ENCODE peak calls at places on chromosomes 12 and 14, in eight cellular contexts. One of them, this sample, is unnamed.

GRCh38 chr12:65305346-65305950 is 27.0 kb downstream of the MSRB3 start:
- DNase-seq in adrenal gland: no peak
- DNase-seq in CD4-positive, alpha-beta T cell: no peak
- DNase-seq in body of pancreas: no peak
- DNase-seq in AG04449: no peak
- DNase-seq in IMR-90: peak
- DNase-seq in fibroblast of lung: no peak
- DNase-seq in dorsolateral prefrontal cortex: no peak
- DNase-seq in this sample: no peak

GRCh38 chr14:73762375-73762822 is 48.2 kb upstream of the PNMA1 start:
- DNase-seq in dorsolateral prefrontal cortex: no peak
- DNase-seq in CD4-positive, alpha-beta T cell: no peak
- DNase-seq in fibroblast of lung: no peak
- DNase-seq in AG04449: no peak
- DNase-seq in IMR-90: no peak
- DNase-seq in adrenal gland: no peak
- DNase-seq in body of pancreas: no peak
- DNase-seq in this sample: peak

GRCh38 chr14:23577710-23578392 is 739 bp downstream of the JPH4 start:
- DNase-seq in body of pancreas: no peak
- DNase-seq in CD4-positive, alpha-beta T cell: no peak
- DNase-seq in adrenal gland: no peak
- DNase-seq in fibroblast of lung: no peak
- DNase-seq in dorsolateral prefrontal cortex: no peak
- DNase-seq in AG04449: no peak
- DNase-seq in IMR-90: no peak
- DNase-seq in this sample: peak

GRCh38 chr12:106386836-106387555 is 29.4 kb downstream of the POLR3B start:
- DNase-seq in fibroblast of lung: peak
- DNase-seq in AG04449: peak
- DNase-seq in dorsolateral prefrontal cortex: no peak
- DNase-seq in CD4-positive, alpha-beta T cell: no peak
- DNase-seq in body of pancreas: no peak
- DNase-seq in IMR-90: peak
- DNase-seq in adrenal gland: no peak
- DNase-seq in this sample: no peak

GRCh38 chr12:77010637-77011548 is 54.5 kb downstream of the E2F7 start:
- DNase-seq in AG04449: peak
- DNase-seq in IMR-90: peak
- DNase-seq in dorsolateral prefrontal cortex: peak
- DNase-seq in body of pancreas: peak
- DNase-seq in CD4-positive, alpha-beta T cell: peak
- DNase-seq in fibroblast of lung: peak
- DNase-seq in adrenal gland: peak
- DNase-seq in this sample: peak

GRCh38 chr12:8045952-8046944 is 13.7 kb downstream of the FOXJ2 start:
- DNase-seq in IMR-90: peak
- DNase-seq in CD4-positive, alpha-beta T cell: peak
- DNase-seq in fibroblast of lung: peak
- DNase-seq in dorsolateral prefrontal cortex: peak
- DNase-seq in adrenal gland: peak
- DNase-seq in body of pancreas: peak
- DNase-seq in AG04449: no peak
- DNase-seq in this sample: peak

GRCh38 chr14:22520235-22520634 is 68.8 kb downstream of the DAD1 start:
- DNase-seq in body of pancreas: no peak
- DNase-seq in CD4-positive, alpha-beta T cell: no peak
- DNase-seq in adrenal gland: no peak
- DNase-seq in fibroblast of lung: peak
- DNase-seq in dorsolateral prefrontal cortex: no peak
- DNase-seq in IMR-90: peak
- DNase-seq in AG04449: peak
- DNase-seq in this sample: no peak

GRCh38 chr12:65430571-65431306 is 152.3 kb downstream of the MSRB3 start:
- DNase-seq in body of pancreas: no peak
- DNase-seq in IMR-90: peak
- DNase-seq in CD4-positive, alpha-beta T cell: no peak
- DNase-seq in adrenal gland: no peak
- DNase-seq in fibroblast of lung: peak
- DNase-seq in AG04449: no peak
- DNase-seq in dorsolateral prefrontal cortex: no peak
- DNase-seq in this sample: no peak

GRCh38 chr12:47882796-47883546 is 21.8 kb downstream of the VDR start:
- DNase-seq in body of pancreas: no peak
- DNase-seq in CD4-positive, alpha-beta T cell: no peak
- DNase-seq in dorsolateral prefrontal cortex: peak
- DNase-seq in IMR-90: no peak
- DNase-seq in fibroblast of lung: peak
- DNase-seq in adrenal gland: no peak
- DNase-seq in AG04449: no peak
- DNase-seq in this sample: peak

GRCh38 chr12:119911147-119911546 is 34.0 kb upstream of the CIT start:
- DNase-seq in CD4-positive, alpha-beta T cell: no peak
- DNase-seq in IMR-90: peak
- DNase-seq in dorsolateral prefrontal cortex: no peak
- DNase-seq in AG04449: peak
- DNase-seq in body of pancreas: no peak
- DNase-seq in fibroblast of lung: peak
- DNase-seq in adrenal gland: no peak
- DNase-seq in this sample: no peak

GRCh38 chr14:99672506-99673327 is 11.4 kb upstream of the CYP46A1 start:
- DNase-seq in adrenal gland: peak
- DNase-seq in fibroblast of lung: no peak
- DNase-seq in dorsolateral prefrontal cortex: no peak
- DNase-seq in IMR-90: no peak
- DNase-seq in CD4-positive, alpha-beta T cell: no peak
- DNase-seq in body of pancreas: no peak
- DNase-seq in AG04449: no peak
- DNase-seq in this sample: no peak

GRCh38 chr12:21819236-21819635 is 44.7 kb upstream of the KCNJ8 start:
- DNase-seq in body of pancreas: no peak
- DNase-seq in AG04449: no peak
- DNase-seq in fibroblast of lung: peak
- DNase-seq in adrenal gland: no peak
- DNase-seq in IMR-90: peak
- DNase-seq in CD4-positive, alpha-beta T cell: no peak
- DNase-seq in dorsolateral prefrontal cortex: no peak
- DNase-seq in this sample: no peak

GRCh38 chr14:96920820-96921219 is 123.6 kb downstream of the VRK1 start:
- DNase-seq in fibroblast of lung: no peak
- DNase-seq in AG04449: no peak
- DNase-seq in body of pancreas: no peak
- DNase-seq in adrenal gland: no peak
- DNase-seq in IMR-90: no peak
- DNase-seq in dorsolateral prefrontal cortex: no peak
- DNase-seq in CD4-positive, alpha-beta T cell: no peak
- DNase-seq in this sample: no peak

DNA sequence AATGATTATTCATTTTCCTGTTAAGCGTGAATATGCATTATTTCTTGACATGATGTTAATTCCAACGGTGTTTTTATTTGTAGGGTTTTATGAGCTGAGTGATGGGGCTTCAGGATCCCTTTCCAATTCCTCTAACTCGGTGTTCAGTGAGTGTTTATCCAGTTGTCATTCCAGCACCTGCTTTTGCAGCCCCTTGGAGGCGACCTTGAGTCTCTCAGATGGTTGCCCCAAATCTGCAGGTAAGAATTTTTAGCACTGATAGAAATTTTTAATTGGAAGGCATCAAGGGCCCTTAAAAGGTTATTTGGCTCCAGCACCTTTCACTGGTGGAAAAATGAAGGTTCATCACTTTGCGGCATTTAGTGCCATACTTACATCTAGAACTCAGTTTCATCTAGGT is 3.7 kb downstream of the DACT1 start:
- DNase-seq in IMR-90: no peak
- DNase-seq in dorsolateral prefrontal cortex: no peak
- DNase-seq in AG04449: no peak
- DNase-seq in adrenal gland: no peak
- DNase-seq in CD4-positive, alpha-beta T cell: no peak
- DNase-seq in body of pancreas: no peak
- DNase-seq in fibroblast of lung: no peak
- DNase-seq in this sample: no peak
- TF ChIP-seq CTCF in IMR-90: peak
- TF ChIP-seq CTCF in dorsolateral prefrontal cortex: no peak
- TF ChIP-seq CTCF in AG04449: no peak
- TF ChIP-seq CTCF in adrenal gland: no peak
- TF ChIP-seq CTCF in CD4-positive, alpha-beta T cell: no peak
- TF ChIP-seq CTCF in body of pancreas: no peak
- TF ChIP-seq CTCF in fibroblast of lung: no peak
- TF ChIP-seq CTCF in this sample: no peak

GRCh38 chr12:109739747-109740693 is 26.4 kb downstream of the FAM222A start:
- DNase-seq in body of pancreas: peak
- DNase-seq in AG04449: no peak
- DNase-seq in adrenal gland: peak
- DNase-seq in fibroblast of lung: no peak
- DNase-seq in dorsolateral prefrontal cortex: peak
- DNase-seq in IMR-90: no peak
- DNase-seq in CD4-positive, alpha-beta T cell: no peak
- DNase-seq in this sample: no peak
- TF ChIP-seq CTCF in body of pancreas: peak
- TF ChIP-seq CTCF in AG04449: peak
- TF ChIP-seq CTCF in adrenal gland: no peak
- TF ChIP-seq CTCF in fibroblast of lung: peak
- TF ChIP-seq CTCF in dorsolateral prefrontal cortex: no peak
- TF ChIP-seq CTCF in IMR-90: peak
- TF ChIP-seq CTCF in CD4-positive, alpha-beta T cell: no peak
- TF ChIP-seq CTCF in this sample: no peak

DNA sequence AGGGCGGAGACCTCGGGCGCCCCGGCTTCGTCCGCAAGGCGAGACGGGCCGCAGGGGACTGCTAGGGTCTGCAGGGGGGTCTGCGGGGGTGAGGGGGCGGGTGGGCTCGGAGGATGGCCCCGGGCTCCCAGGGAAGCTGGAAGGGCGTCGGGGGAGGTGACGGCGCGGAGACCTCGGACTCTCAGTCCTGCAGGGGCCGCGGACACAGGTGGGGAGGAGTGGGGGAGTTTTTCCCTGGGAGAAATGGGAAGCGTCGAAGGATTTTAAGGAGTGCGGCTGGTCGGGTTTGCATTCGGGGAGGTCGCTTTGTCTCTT is 25.9 kb downstream of the ZBTB42 start:
- DNase-seq in CD4-positive, alpha-beta T cell: no peak
- DNase-seq in fibroblast of lung: no peak
- DNase-seq in AG04449: no peak
- DNase-seq in body of pancreas: no peak
- DNase-seq in IMR-90: no peak
- DNase-seq in dorsolateral prefrontal cortex: no peak
- DNase-seq in adrenal gland: no peak
- DNase-seq in this sample: no peak
- TF ChIP-seq CTCF in CD4-positive, alpha-beta T cell: no peak
- TF ChIP-seq CTCF in fibroblast of lung: no peak
- TF ChIP-seq CTCF in AG04449: no peak
- TF ChIP-seq CTCF in body of pancreas: no peak
- TF ChIP-seq CTCF in IMR-90: no peak
- TF ChIP-seq CTCF in dorsolateral prefrontal cortex: no peak
- TF ChIP-seq CTCF in adrenal gland: no peak
- TF ChIP-seq CTCF in this sample: no peak

DNA sequence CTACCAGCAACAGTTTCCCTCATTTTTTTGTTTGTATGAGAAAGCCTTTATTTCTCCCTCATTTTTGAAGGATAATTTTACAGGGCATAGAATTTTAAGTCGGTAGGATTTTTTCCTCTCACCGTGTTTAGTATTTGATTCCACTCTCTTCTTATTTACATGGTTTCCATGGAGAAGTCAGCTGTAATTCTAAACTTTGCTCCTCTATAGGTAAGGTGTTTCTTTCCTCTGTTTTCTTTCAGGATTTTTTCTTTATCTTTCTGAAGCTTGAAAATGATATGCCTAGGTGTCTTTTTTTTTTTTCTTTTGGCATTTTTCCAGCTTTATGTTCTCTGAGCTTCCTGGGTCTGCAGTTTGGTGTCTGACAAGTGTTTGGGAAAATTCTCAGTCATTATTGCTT is 75.6 kb upstream of the ETV6 start:
- DNase-seq in fibroblast of lung: no peak
- DNase-seq in CD4-positive, alpha-beta T cell: no peak
- DNase-seq in AG04449: no peak
- DNase-seq in body of pancreas: no peak
- DNase-seq in adrenal gland: no peak
- DNase-seq in IMR-90: no peak
- DNase-seq in dorsolateral prefrontal cortex: no peak
- DNase-seq in this sample: no peak
- TF ChIP-seq CTCF in fibroblast of lung: no peak
- TF ChIP-seq CTCF in CD4-positive, alpha-beta T cell: no peak
- TF ChIP-seq CTCF in AG04449: no peak
- TF ChIP-seq CTCF in body of pancreas: no peak
- TF ChIP-seq CTCF in adrenal gland: no peak
- TF ChIP-seq CTCF in IMR-90: no peak
- TF ChIP-seq CTCF in dorsolateral prefrontal cortex: no peak
- TF ChIP-seq CTCF in this sample: no peak

GRCh38 chr12:95959107-95959506 is 16.0 kb downstream of the AMDHD1 start:
- DNase-seq in dorsolateral prefrontal cortex: no peak
- DNase-seq in CD4-positive, alpha-beta T cell: no peak
- DNase-seq in AG04449: no peak
- DNase-seq in body of pancreas: no peak
- DNase-seq in adrenal gland: no peak
- DNase-seq in IMR-90: peak
- DNase-seq in fibroblast of lung: peak
- DNase-seq in this sample: no peak
- TF ChIP-seq CTCF in dorsolateral prefrontal cortex: no peak
- TF ChIP-seq CTCF in CD4-positive, alpha-beta T cell: no peak
- TF ChIP-seq CTCF in AG04449: no peak
- TF ChIP-seq CTCF in body of pancreas: no peak
- TF ChIP-seq CTCF in adrenal gland: peak
- TF ChIP-seq CTCF in IMR-90: no peak
- TF ChIP-seq CTCF in fibroblast of lung: peak
- TF ChIP-seq CTCF in this sample: no peak

GRCh38 chr14:106141242-106142220 is 615.1 kb downstream of the TMEM121 start:
- DNase-seq in dorsolateral prefrontal cortex: no peak
- DNase-seq in IMR-90: no peak
- DNase-seq in body of pancreas: no peak
- DNase-seq in fibroblast of lung: no peak
- DNase-seq in AG04449: no peak
- DNase-seq in adrenal gland: no peak
- DNase-seq in CD4-positive, alpha-beta T cell: peak
- DNase-seq in this sample: no peak
- TF ChIP-seq CTCF in dorsolateral prefrontal cortex: no peak
- TF ChIP-seq CTCF in IMR-90: no peak
- TF ChIP-seq CTCF in body of pancreas: no peak
- TF ChIP-seq CTCF in fibroblast of lung: no peak
- TF ChIP-seq CTCF in AG04449: no peak
- TF ChIP-seq CTCF in adrenal gland: no peak
- TF ChIP-seq CTCF in CD4-positive, alpha-beta T cell: no peak
- TF ChIP-seq CTCF in this sample: peak

DNA sequence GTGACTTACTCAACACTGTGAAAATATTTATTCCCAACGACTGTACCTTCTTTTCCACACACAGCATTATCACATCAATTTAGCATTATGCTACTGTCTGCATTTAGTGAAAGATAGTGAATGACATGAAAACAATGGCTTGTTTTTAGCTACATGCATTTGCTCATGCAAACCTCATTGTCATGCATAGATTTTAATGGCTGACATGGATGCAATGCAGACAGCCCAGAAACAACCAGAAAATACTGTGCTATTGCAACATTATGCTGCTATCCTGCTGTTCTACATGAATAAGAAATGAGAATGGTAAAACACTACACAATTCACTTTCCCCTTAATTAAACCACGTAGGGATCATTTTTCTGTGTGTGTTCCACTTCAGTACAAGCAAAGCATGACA is 90.8 kb downstream of the LIN7A start:
- DNase-seq in body of pancreas: no peak
- DNase-seq in AG04449: no peak
- DNase-seq in CD4-positive, alpha-beta T cell: no peak
- DNase-seq in dorsolateral prefrontal cortex: no peak
- DNase-seq in fibroblast of lung: no peak
- DNase-seq in adrenal gland: no peak
- DNase-seq in IMR-90: no peak
- DNase-seq in this sample: no peak
- TF ChIP-seq CTCF in body of pancreas: no peak
- TF ChIP-seq CTCF in AG04449: no peak
- TF ChIP-seq CTCF in CD4-positive, alpha-beta T cell: no peak
- TF ChIP-seq CTCF in dorsolateral prefrontal cortex: no peak
- TF ChIP-seq CTCF in fibroblast of lung: no peak
- TF ChIP-seq CTCF in adrenal gland: no peak
- TF ChIP-seq CTCF in IMR-90: no peak
- TF ChIP-seq CTCF in this sample: no peak